ENCODE peak calls at places on chromosome 16, in four cellular contexts. L is left lung, V is iPS DF 6.9, Z is OCI-LY7. K is an unnamed sample.

GRCh38 chr16:82038941-82039340 is 3.9 kb downstream of the HSD17B2 start:
- DNase-seq in Z (no peak), L (no peak), V (no peak), K (no peak)

GRCh38 chr16:86095906-86096485 is 197.0 kb downstream of the IRF8 start:
- DNase-seq in V (no peak), L (no peak), Z (no peak), K (no peak)

GRCh38 chr16:54633943-54634362 is 296.7 kb upstream of the IRX5 start:
- DNase-seq in L (no peak), V (peak; percentile 39), Z (peak; percentile 29), K (no peak)

GRCh38 chr16:81523387-81524115 is 78.9 kb downstream of the CMIP start:
- DNase-seq in Z (no peak), L (no peak), V (no peak), K (no peak)

GRCh38 chr16:85431431-85432124 is 181.5 kb upstream of the GSE1 start:
- DNase-seq in V (no peak), Z (no peak), L (peak; percentile 72), K (no peak)

GRCh38 chr16:1193143-1193824 is 31.8 kb downstream of the TPSG1 start:
- DNase-seq in Z (no peak), L (no peak), V (no peak), K (no peak)

GRCh38 chr16:87000007-87000406 is 317.2 kb downstream of the C16orf95 start:
- DNase-seq in V (no peak), L (no peak), Z (no peak), K (no peak)

GRCh38 chr16:57260294-57260929 is 15.4 kb downstream of the ARL2BP start:
- DNase-seq in Z (peak; percentile 21), L (no peak), V (no peak), K (no peak)

GRCh38 chr16:88558457-88559442 is 11.5 kb upstream of the ZC3H18 start:
- DNase-seq in Z (peak; percentile 65), L (no peak), V (no peak), K (no peak)

GRCh38 chr16:4520913-4521312 is 17.7 kb downstream of the CDIP1 start:
- DNase-seq in Z (no peak), L (no peak), V (no peak), K (no peak)

GRCh38 chr16:88769617-88770458 is 15.2 kb downstream of the PIEZO1 start:
- DNase-seq in Z (peak; percentile 75), V (no peak), L (no peak), K (no peak)

GRCh38 chr16:17273142-17273561 is 197.6 kb downstream of the XYLT1 start:
- DNase-seq in V (no peak), L (no peak), Z (no peak), K (no peak)

GRCh38 chr16:2008631-2009301 is 855 bp downstream of the ZNF598 start:
- DNase-seq in Z (peak; percentile 42), L (peak; percentile 77), V (no peak), K (no peak)

GRCh38 chr16:12323007-12323699 is 346.6 kb downstream of the SNX29 start:
- DNase-seq in Z (peak; percentile 85), V (no peak), L (no peak), K (no peak)

GRCh38 chr16:12255473-12255872 is 278.9 kb downstream of the SNX29 start:
- DNase-seq in V (no peak), L (no peak), Z (peak; percentile 51), K (no peak)

GRCh38 chr16:4869147-4869790 is 22.0 kb downstream of the UBN1 start:
- DNase-seq in V (no peak), Z (no peak), L (no peak), K (no peak)

GRCh38 chr16:31734265-31734664 is 139.3 kb upstream of the ZNF267 start:
- DNase-seq in Z (no peak), L (no peak), V (no peak), K (no peak)
- H3K9me3 ChIP-seq in Z (peaks cover 20% of the 10 kb centered on the region), L (peaks cover 94% of the 10 kb centered on the region), V (no peaks in the 10 kb centered on the region), K (peaks cover 15% of the 10 kb centered on the region)

GRCh38 chr16:71453051-71453450 is 9.0 kb downstream of the ZNF23 start:
- DNase-seq in L (no peak), Z (no peak), V (no peak), K (no peak)
- H3K9me3 ChIP-seq in L (peaks cover 60% of the 10 kb centered on the region), Z (no peaks in the 10 kb centered on the region), V (peaks cover 11% of the 10 kb centered on the region), K (peaks cover 17% of the 10 kb centered on the region)

GRCh38 chr16:3305109-3306068 is at the start of the genes TIGD7 and ZNF75A:
- DNase-seq in L (peak; percentile 97), Z (no peak), V (peak; percentile 70), K (peak; percentile 66)
- H3K9me3 ChIP-seq in L (peaks cover 82% of the 10 kb centered on the region), Z (no peaks in the 10 kb centered on the region), V (peaks cover 5% of the 10 kb centered on the region), K (peaks cover 16% of the 10 kb centered on the region)

GRCh38 chr16:22897184-22897583 is 83.2 kb downstream of the HS3ST2 start:
- DNase-seq in V (no peak), Z (no peak), L (no peak), K (no peak)
- H3K9me3 ChIP-seq in V (no peaks in the 10 kb centered on the region), Z (no peaks in the 10 kb centered on the region), L (no peaks in the 10 kb centered on the region), K (no peaks in the 10 kb centered on the region)

DNA sequence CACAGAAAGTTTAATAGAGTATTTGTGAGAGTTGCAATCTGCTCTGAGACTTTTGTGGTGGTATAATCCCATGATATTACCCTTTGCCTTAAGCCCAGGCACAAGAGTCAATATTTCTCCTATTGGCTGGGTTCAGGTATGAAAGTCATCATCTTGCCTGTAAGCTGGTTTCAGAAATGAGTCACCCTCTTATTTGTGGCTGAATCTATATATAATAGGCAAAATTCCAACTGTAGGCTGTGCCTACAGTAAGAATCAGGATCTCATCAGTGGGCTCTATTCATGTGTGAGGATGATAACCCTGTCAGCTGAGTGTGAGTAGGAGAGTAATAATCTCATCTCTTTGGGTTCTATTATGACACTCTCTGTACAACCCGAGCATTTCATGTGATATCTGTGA is 2103.1 kb downstream of the TP53TG3F start:
- DNase-seq in Z (no peak), L (no peak), V (no peak), K (no peak)
- H3K9me3 ChIP-seq in Z (no peaks in the 10 kb centered on the region), L (peaks cover 9% of the 10 kb centered on the region), V (peaks cover 27% of the 10 kb centered on the region), K (peaks cover 4% of the 10 kb centered on the region)

GRCh38 chr16:9055661-9056060 is 35.8 kb upstream of the HAPSTR1 start:
- DNase-seq in L (no peak), V (no peak), Z (no peak), K (no peak)

GRCh38 chr16:9054460-9054859 is 37.0 kb upstream of the HAPSTR1 start:
- DNase-seq in V (no peak), L (no peak), Z (no peak), K (no peak)

GRCh38 chr16:9050102-9050830 is 41.2 kb upstream of the HAPSTR1 start:
- DNase-seq in Z (peak; percentile 27), L (no peak), V (peak; percentile 79), K (no peak)

GRCh38 chr16:9055115-9055514 is 36.3 kb upstream of the HAPSTR1 start:
- DNase-seq in V (no peak), L (no peak), Z (no peak), K (no peak)

GRCh38 chr16:9053006-9053601 is 38.3 kb upstream of the HAPSTR1 start:
- DNase-seq in Z (peak; percentile 52), L (no peak), V (peak; percentile 93), K (no peak)
- H3K9me3 ChIP-seq in Z (no peaks in the 10 kb centered on the region), L (no peaks in the 10 kb centered on the region), V (no peaks in the 10 kb centered on the region), K (no peaks in the 10 kb centered on the region)

GRCh38 chr16:31754998-31755615 is 118.5 kb upstream of the ZNF267 start:
- DNase-seq in Z (no peak), V (no peak), L (no peak), K (no peak)
- H3K9me3 ChIP-seq in Z (peaks cover 71% of the 10 kb centered on the region), V (no peaks in the 10 kb centered on the region), L (peaks cover 96% of the 10 kb centered on the region), K (peaks cover 61% of the 10 kb centered on the region)

GRCh38 chr16:35398208-35398607 is 1938.8 kb downstream of the TP53TG3F start:
- DNase-seq in Z (no peak), V (no peak), L (no peak), K (no peak)

GRCh38 chr16:35404273-35404672 is 1944.9 kb downstream of the TP53TG3F start:
- DNase-seq in Z (no peak), L (no peak), V (no peak), K (no peak)

GRCh38 chr16:35399133-35399532 is 1939.7 kb downstream of the TP53TG3F start:
- DNase-seq in L (no peak), V (no peak), Z (no peak), K (no peak)
- H3K9me3 ChIP-seq in L (peaks cover 9% of the 10 kb centered on the region), V (peaks cover 10% of the 10 kb centered on the region), Z (no peaks in the 10 kb centered on the region), K (no peaks in the 10 kb centered on the region)